ENCODE peak calls at places on chromosomes 11 and 22, in seven cellular contexts. O, Y, D, L, I, Z and S are unnamed samples.

GRCh38 chr11:42085736-42086135 is 626.3 kb upstream of the LRRC4C start:
- DNase-seq in D (no peak), O (no peak), I (no peak), Y (no peak), L (no peak), Z (no peak), S (no peak)

GRCh38 chr11:58963551-58964075 is 24.3 kb downstream of the GLYATL1 start:
- DNase-seq in Y (no peak), Z (no peak), L (peak; percentile 99), O (peak; percentile 81), D (no peak), I (peak; percentile 61), S (peak; percentile 58)

GRCh38 chr22:22979954-22980353 is 90.4 kb upstream of the GNAZ start:
- DNase-seq in Z (no peak), Y (no peak), L (no peak), O (no peak), D (no peak), I (no peak), S (no peak)

GRCh38 chr22:24037851-24038765 is 27.0 kb downstream of the CABIN1 start:
- DNase-seq in L (no peak), Y (no peak), Z (no peak), I (no peak), O (no peak), D (no peak), S (no peak)

GRCh38 chr11:23563591-23563990 is 703.3 kb upstream of the CCDC179 start:
- DNase-seq in Z (no peak), O (no peak), Y (no peak), I (no peak), D (no peak), L (no peak), S (no peak)

GRCh38 chr11:36976740-36977139 is 378.7 kb upstream of the RAG2 start:
- DNase-seq in L (no peak), I (no peak), Y (no peak), O (no peak), D (no peak), Z (no peak), S (no peak)

GRCh38 chr11:107928767-107929507 is 689 bp downstream of the RAB39A start:
- DNase-seq in I (peak; percentile 6), D (peak; percentile 2), Z (peak; percentile 0), L (peak; percentile 66), O (peak; percentile 71), Y (no peak), S (no peak)

GRCh38 chr11:61007383-61007970 is 36.0 kb downstream of the CD6 start:
- DNase-seq in O (peak; percentile 61), I (no peak), Z (no peak), D (no peak), Y (no peak), L (peak; percentile 61), S (no peak)

GRCh38 chr11:91763331-91763730 is 461.3 kb upstream of the FAT3 start:
- DNase-seq in I (no peak), D (no peak), Z (no peak), O (no peak), L (no peak), Y (no peak), S (no peak)

GRCh38 chr11:103805688-103806009 is 230.8 kb upstream of the DDI1 start:
- DNase-seq in D (no peak), Z (no peak), O (no peak), I (no peak), L (no peak), Y (no peak), S (no peak)

GRCh38 chr11:95044010-95044409 is 5.2 kb upstream of the KDM4F start:
- DNase-seq in Z (no peak), D (no peak), Y (no peak), L (no peak), I (no peak), O (no peak), S (no peak)